ENCODE peak calls at places on chromosomes 1 and 21, in four cellular contexts. X is K562, M is A549, I is H1. Q is an unnamed sample.

GRCh38 chr1:160101037-160101716 is 2.8 kb upstream of the IGSF8 start:
- DNase-seq in I (peak; percentile 73), M (peak; percentile 73), X (peak; percentile 86), Q (peak; percentile 62)

GRCh38 chr1:65952692-65953091 is 160.0 kb downstream of the PDE4B start:
- DNase-seq in X (no peak), I (no peak), M (no peak), Q (peak; percentile 61)

GRCh38 chr1:13799502-13800283 is 99.7 kb downstream of the PRDM2 start:
- DNase-seq in X (no peak), M (no peak), I (no peak), Q (no peak)

GRCh38 chr1:145977486-145978476 is 13.3 kb downstream of the POLR3GL start:
- DNase-seq in M (peak; percentile 80), X (peak; percentile 90), I (no peak), Q (peak; percentile 85)

GRCh38 chr1:67149179-67149770 is 14.5 kb upstream of the C1orf141 start:
- DNase-seq in M (peak; percentile 69), X (peak; percentile 90), I (peak; percentile 34), Q (peak; percentile 82)

GRCh38 chr21:37645848-37646247 is 270.4 kb downstream of the KCNJ6 start:
- DNase-seq in M (no peak), X (no peak), I (no peak), Q (no peak)

GRCh38 chr1:236141447-236142357 is 637 bp upstream of the GPR137B start:
- DNase-seq in X (no peak), I (no peak), M (peak; percentile 43), Q (peak; percentile 56)

GRCh38 chr1:155871390-155871789 is 12.0 kb downstream of the SYT11 start:
- DNase-seq in X (no peak), M (no peak), I (no peak), Q (peak; percentile 31)

GRCh38 chr1:201714542-201715276 is 114.2 kb upstream of the IPO9 start:
- DNase-seq in X (peak; percentile 84), I (peak; percentile 43), M (peak; percentile 97), Q (peak; percentile 100)

GRCh38 chr1:201275266-201275666 is 8.0 kb upstream of the PKP1 start:
- DNase-seq in I (no peak), M (peak; percentile 91), X (no peak), Q (peak; percentile 43)

GRCh38 chr1:7606096-7606495 is 165.0 kb upstream of the VAMP3 start:
- DNase-seq in I (no peak), M (no peak), X (no peak), Q (no peak)

GRCh38 chr1:151061012-151061401 is 810 bp downstream of the MLLT11 start:
- DNase-seq in M (peak; percentile 64), I (no peak), X (peak; percentile 65), Q (peak; percentile 25)

GRCh38 chr1:47187226-47187925 is 2.5 kb downstream of the PDZK1IP1 start:
- DNase-seq in M (no peak), X (no peak), I (no peak), Q (no peak)

GRCh38 chr1:204292733-204293132 is 67.0 kb downstream of the PLEKHA6 start:
- DNase-seq in X (no peak), M (no peak), I (no peak), Q (no peak)

GRCh38 chr1:153548722-153549695 is at the start of gene S100A3:
- DNase-seq in X (no peak), I (no peak), M (peak; percentile 89), Q (peak; percentile 91)

GRCh38 chr1:212613440-212614335 is 5.1 kb downstream of the ATF3 start:
- DNase-seq in I (no peak), M (no peak), X (no peak), Q (no peak)
- TF ChIP-seq RFX5 in I (no peak), M (no peak), X (no peak), Q (no peak)

GRCh38 chr1:20538760-20539551 is 13.4 kb upstream of the FAM43B start:
- DNase-seq in I (no peak), X (no peak), M (peak; percentile 13), Q (no peak)

GRCh38 chr1:20538227-20538626 is 14.1 kb upstream of the FAM43B start:
- DNase-seq in X (no peak), M (no peak), I (no peak), Q (no peak)

GRCh38 chr1:20533635-20534034 is 18.7 kb upstream of the FAM43B start:
- DNase-seq in M (no peak), I (no peak), X (no peak), Q (no peak)

GRCh38 chr1:20530901-20531300 is 21.5 kb upstream of the FAM43B start:
- DNase-seq in X (no peak), I (no peak), M (peak; percentile 53), Q (no peak)

GRCh38 chr1:20534659-20535417 is 17.5 kb upstream of the FAM43B start:
- DNase-seq in M (no peak), X (no peak), I (no peak), Q (no peak)
- TF ChIP-seq USF2 in M (no peak), X (no peak), I (no peak), Q (no peak)

GRCh38 chr1:158113759-158114127 is 67.0 kb upstream of the CD1D start:
- DNase-seq in M (no peak), X (no peak), I (no peak), Q (no peak)
- TF ChIP-seq RFX5 in M (no peak), X (no peak), I (no peak), Q (no peak)

DNA sequence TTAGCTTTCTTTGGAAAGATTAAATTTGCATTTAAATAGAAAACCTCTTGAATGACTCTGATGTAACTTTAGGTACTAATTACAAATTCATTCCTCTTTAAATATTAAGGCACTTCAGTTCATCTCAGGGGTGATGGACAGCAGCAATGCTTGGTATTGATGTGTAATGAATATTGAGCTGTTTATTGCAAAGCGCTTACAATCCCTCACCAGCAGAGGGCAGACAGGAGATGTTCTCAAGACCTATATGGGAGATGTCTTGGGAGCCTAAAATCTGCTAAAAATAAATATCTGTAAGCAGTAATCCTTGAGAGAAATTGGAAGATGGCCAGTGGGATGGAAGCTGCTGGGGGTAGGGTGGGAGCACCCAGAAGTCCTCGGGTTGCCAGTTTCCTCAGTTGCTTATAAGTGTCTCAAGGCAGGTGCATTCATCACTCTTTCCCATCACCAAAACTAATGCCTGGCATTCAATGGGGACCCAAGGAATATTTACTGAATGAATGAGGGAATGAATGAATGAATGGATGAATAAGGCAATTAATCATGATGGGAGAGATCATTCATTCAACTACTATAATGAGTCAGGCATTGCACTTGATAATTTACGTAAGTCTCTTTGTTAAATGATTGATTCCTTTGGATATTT is 2.3 kb downstream of the KLHDC8A start:
- DNase-seq in M (peak; percentile 76), X (peak; percentile 79), I (no peak), Q (peak; percentile 76)
- TF ChIP-seq USF2 in M (no peak), X (no peak), I (no peak), Q (no peak)

DNA sequence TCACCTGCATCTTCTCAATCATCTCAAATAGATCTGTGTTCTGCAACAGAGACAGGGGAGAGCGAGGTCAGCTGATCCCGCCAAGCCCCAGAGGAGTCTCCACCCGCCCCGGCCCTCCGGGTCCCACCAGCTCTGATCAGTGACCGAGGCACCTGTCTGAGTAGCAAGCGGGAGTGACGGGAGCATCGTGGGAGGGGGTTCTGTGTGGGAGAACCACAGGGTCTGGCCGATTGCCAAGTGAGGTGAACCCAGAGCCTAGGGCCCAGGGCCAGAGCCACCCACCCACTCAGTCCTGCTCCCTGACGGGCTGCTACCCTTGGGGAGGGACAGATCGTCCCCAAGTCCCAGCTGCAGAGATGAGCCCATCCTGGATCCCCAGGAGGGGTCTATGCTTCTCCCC is 49.1 kb downstream of the RAP1GAP start:
- DNase-seq in X (no peak), M (no peak), I (no peak), Q (no peak)
- TF ChIP-seq RFX5 in X (no peak), M (no peak), I (no peak), Q (no peak)

GRCh38 chr1:59315529-59316433 is 18.9 kb downstream of the FGGY start:
- DNase-seq in M (no peak), X (no peak), I (no peak), Q (no peak)

GRCh38 chr1:59317343-59317742 is 20.4 kb downstream of the FGGY start:
- DNase-seq in X (no peak), I (no peak), M (no peak), Q (no peak)

GRCh38 chr1:59317780-59318179 is 20.9 kb downstream of the FGGY start:
- DNase-seq in X (no peak), I (no peak), M (no peak), Q (no peak)

GRCh38 chr1:59316497-59317128 is 19.7 kb downstream of the FGGY start:
- DNase-seq in X (no peak), I (no peak), M (no peak), Q (peak; percentile 70)

GRCh38 chr1:59314776-59315528 is 18.1 kb downstream of the FGGY start:
- DNase-seq in X (no peak), M (no peak), I (no peak), Q (no peak)
- TF ChIP-seq USF2 in X (no peak), M (no peak), I (no peak), Q (no peak)

DNA sequence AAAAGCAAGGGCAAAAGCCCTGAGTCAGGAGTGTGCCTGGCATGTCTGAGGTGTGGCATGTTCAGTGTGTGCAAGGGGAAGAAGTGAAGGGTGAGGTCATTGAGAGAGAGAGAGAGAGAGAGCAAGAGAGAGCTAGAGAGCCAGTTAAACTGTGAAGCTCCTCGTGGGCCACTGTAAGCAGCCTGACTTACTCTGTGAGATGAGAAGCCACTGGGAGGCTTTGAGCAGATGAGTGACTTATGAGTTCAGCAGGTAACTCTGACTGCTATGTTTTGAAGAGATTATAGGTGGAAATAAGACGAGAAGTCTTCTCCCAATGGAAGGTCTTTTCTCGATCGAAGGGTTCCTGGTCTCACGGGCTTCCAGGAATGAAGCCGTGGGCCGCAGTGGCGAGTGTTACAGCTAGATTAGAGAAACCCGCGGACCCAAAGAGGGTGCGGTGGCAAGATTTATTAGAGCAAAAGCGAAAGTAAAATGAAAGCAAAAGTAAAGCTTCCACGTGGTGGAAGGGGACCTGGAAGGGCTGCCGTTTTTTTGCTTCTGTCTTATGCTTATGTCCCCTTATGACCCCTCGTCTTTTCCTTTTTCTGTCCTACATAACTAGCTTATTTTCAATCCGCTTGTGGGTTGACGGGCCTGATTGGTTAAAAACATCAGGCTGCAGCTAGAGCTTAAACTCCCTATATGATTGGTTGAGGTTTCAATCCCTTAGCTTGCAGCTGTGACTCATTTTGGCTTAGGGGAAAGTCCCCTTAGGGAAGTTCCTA is 323.1 kb upstream of the FAM78B start:
- DNase-seq in M (peak; percentile 49), X (peak; percentile 92), I (no peak), Q (no peak)
- TF ChIP-seq RFX5 in M (no peak), X (no peak), I (no peak), Q (no peak)

DNA sequence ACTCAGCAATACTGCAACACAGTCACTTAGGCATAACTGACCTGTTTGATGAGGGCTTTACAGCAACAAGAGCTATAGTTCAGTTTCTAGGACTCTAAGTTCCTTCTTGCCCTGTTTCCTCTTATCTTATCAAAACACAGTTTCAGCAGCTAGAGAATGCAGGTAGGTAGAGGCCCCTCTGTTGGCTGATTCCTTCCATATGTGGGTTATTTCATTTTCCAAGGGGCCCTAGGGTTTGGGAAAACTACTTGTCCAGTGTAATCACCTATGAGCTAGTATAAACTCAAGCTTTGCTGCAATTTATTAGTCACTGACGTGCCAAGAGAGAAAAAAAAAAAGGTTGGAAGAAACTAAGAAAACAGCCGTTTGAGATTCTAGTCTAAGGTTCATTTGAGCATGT is 607.7 kb upstream of the USP24 start:
- DNase-seq in M (no peak), I (no peak), X (no peak), Q (no peak)
- TF ChIP-seq USF2 in M (no peak), I (no peak), X (no peak), Q (no peak)